ENCODE peak calls at places on chromosomes 4 and X, in six cellular contexts. One of them, this sample, is unnamed.

GRCh38 chrX:103687696-103688191 is 1.2 kb upstream of the MORF4L2 start:
- DNase-seq in GM12865: peak
- DNase-seq in IMR-90: peak
- DNase-seq in CD4-positive, alpha-beta T cell: peak
- DNase-seq in PC-3: peak
- DNase-seq in cardiac muscle cell: peak
- DNase-seq in this sample: no peak

GRCh38 chr4:122542411-122543236 is 78.2 kb downstream of the IL21 start:
- DNase-seq in GM12865: peak
- DNase-seq in PC-3: peak
- DNase-seq in CD4-positive, alpha-beta T cell: no peak
- DNase-seq in cardiac muscle cell: no peak
- DNase-seq in IMR-90: peak
- DNase-seq in this sample: no peak

GRCh38 chr4:53015681-53016080 is 153.6 kb downstream of the RASL11B start:
- DNase-seq in GM12865: peak
- DNase-seq in PC-3: peak
- DNase-seq in CD4-positive, alpha-beta T cell: no peak
- DNase-seq in cardiac muscle cell: peak
- DNase-seq in IMR-90: peak
- DNase-seq in this sample: no peak

GRCh38 chr4:182478475-182478874 is 235.3 kb downstream of the TENM3 start:
- DNase-seq in cardiac muscle cell: peak
- DNase-seq in PC-3: peak
- DNase-seq in GM12865: peak
- DNase-seq in CD4-positive, alpha-beta T cell: no peak
- DNase-seq in IMR-90: peak
- DNase-seq in this sample: no peak

GRCh38 chrX:102837843-102838242 is 99.2 kb upstream of the RAB40AL start:
- DNase-seq in PC-3: no peak
- DNase-seq in GM12865: no peak
- DNase-seq in cardiac muscle cell: no peak
- DNase-seq in CD4-positive, alpha-beta T cell: no peak
- DNase-seq in IMR-90: no peak
- DNase-seq in this sample: no peak

GRCh38 chrX:21800344-21800770 is 39.1 kb upstream of the MBTPS2 start:
- DNase-seq in cardiac muscle cell: no peak
- DNase-seq in GM12865: peak
- DNase-seq in IMR-90: peak
- DNase-seq in PC-3: peak
- DNase-seq in CD4-positive, alpha-beta T cell: no peak
- DNase-seq in this sample: no peak

GRCh38 chr4:38914859-38915258 is 47.3 kb downstream of the FAM114A1 start:
- DNase-seq in cardiac muscle cell: no peak
- DNase-seq in IMR-90: no peak
- DNase-seq in GM12865: peak
- DNase-seq in CD4-positive, alpha-beta T cell: no peak
- DNase-seq in PC-3: no peak
- DNase-seq in this sample: no peak

GRCh38 chr4:140373328-140374129 is at the start of gene SCOC:
- DNase-seq in CD4-positive, alpha-beta T cell: peak
- DNase-seq in PC-3: peak
- DNase-seq in GM12865: peak
- DNase-seq in IMR-90: peak
- DNase-seq in cardiac muscle cell: peak
- DNase-seq in this sample: peak

GRCh38 chr4:3321295-3321889 is 28.6 kb downstream of the RGS12 start:
- DNase-seq in GM12865: no peak
- DNase-seq in cardiac muscle cell: no peak
- DNase-seq in PC-3: no peak
- DNase-seq in IMR-90: no peak
- DNase-seq in CD4-positive, alpha-beta T cell: no peak
- DNase-seq in this sample: no peak

GRCh38 chrX:7586126-7586525 is 256.8 kb upstream of the VCX start:
- DNase-seq in CD4-positive, alpha-beta T cell: no peak
- DNase-seq in PC-3: peak
- DNase-seq in cardiac muscle cell: peak
- DNase-seq in GM12865: peak
- DNase-seq in IMR-90: peak
- DNase-seq in this sample: no peak
- TF ChIP-seq CTCF in CD4-positive, alpha-beta T cell: no peak
- TF ChIP-seq CTCF in PC-3: peak
- TF ChIP-seq CTCF in cardiac muscle cell: no peak
- TF ChIP-seq CTCF in GM12865: peak
- TF ChIP-seq CTCF in IMR-90: peak
- TF ChIP-seq CTCF in this sample: peak

GRCh38 chr4:96097693-96098092 is 257.8 kb downstream of the PDHA2 start:
- DNase-seq in cardiac muscle cell: no peak
- DNase-seq in GM12865: no peak
- DNase-seq in PC-3: no peak
- DNase-seq in CD4-positive, alpha-beta T cell: no peak
- DNase-seq in IMR-90: no peak
- DNase-seq in this sample: no peak

GRCh38 chr4:96093563-96093962 is 253.7 kb downstream of the PDHA2 start:
- DNase-seq in GM12865: no peak
- DNase-seq in PC-3: no peak
- DNase-seq in CD4-positive, alpha-beta T cell: no peak
- DNase-seq in IMR-90: no peak
- DNase-seq in cardiac muscle cell: no peak
- DNase-seq in this sample: no peak

GRCh38 chr4:96092151-96092705 is 252.3 kb downstream of the PDHA2 start:
- DNase-seq in cardiac muscle cell: no peak
- DNase-seq in CD4-positive, alpha-beta T cell: no peak
- DNase-seq in IMR-90: no peak
- DNase-seq in GM12865: peak
- DNase-seq in PC-3: no peak
- DNase-seq in this sample: no peak

GRCh38 chr4:96097040-96097607 is 257.2 kb downstream of the PDHA2 start:
- DNase-seq in PC-3: no peak
- DNase-seq in CD4-positive, alpha-beta T cell: no peak
- DNase-seq in GM12865: no peak
- DNase-seq in cardiac muscle cell: no peak
- DNase-seq in IMR-90: no peak
- DNase-seq in this sample: no peak

GRCh38 chr4:96093057-96093456 is 253.2 kb downstream of the PDHA2 start:
- DNase-seq in PC-3: no peak
- DNase-seq in GM12865: no peak
- DNase-seq in CD4-positive, alpha-beta T cell: no peak
- DNase-seq in IMR-90: no peak
- DNase-seq in cardiac muscle cell: no peak
- DNase-seq in this sample: no peak
- TF ChIP-seq CTCF in PC-3: no peak
- TF ChIP-seq CTCF in GM12865: no peak
- TF ChIP-seq CTCF in CD4-positive, alpha-beta T cell: no peak
- TF ChIP-seq CTCF in IMR-90: no peak
- TF ChIP-seq CTCF in cardiac muscle cell: no peak
- TF ChIP-seq CTCF in this sample: no peak

DNA sequence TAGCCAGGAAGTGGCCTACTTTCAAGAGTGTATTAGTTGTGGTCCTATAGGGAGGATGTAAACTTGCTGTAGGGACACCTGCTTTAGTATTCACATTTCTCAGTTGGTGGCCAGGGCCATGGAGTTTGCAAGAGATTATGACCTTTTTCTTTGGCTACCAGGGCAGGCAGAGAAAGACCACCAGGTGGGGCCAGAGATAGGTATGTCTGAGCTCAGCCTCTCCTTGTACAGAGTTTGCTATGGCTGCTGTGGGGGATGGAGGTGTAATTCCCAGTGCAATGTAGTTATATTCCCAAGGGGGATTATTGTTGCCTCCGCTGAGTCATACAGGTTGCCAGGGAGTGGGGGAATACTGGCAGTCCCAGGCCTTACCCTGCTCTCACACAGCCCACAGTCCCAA is 26.3 kb upstream of the DACH2 start:
- DNase-seq in CD4-positive, alpha-beta T cell: no peak
- DNase-seq in PC-3: no peak
- DNase-seq in cardiac muscle cell: no peak
- DNase-seq in GM12865: no peak
- DNase-seq in IMR-90: no peak
- DNase-seq in this sample: no peak
- TF ChIP-seq CTCF in CD4-positive, alpha-beta T cell: no peak
- TF ChIP-seq CTCF in PC-3: no peak
- TF ChIP-seq CTCF in cardiac muscle cell: no peak
- TF ChIP-seq CTCF in GM12865: no peak
- TF ChIP-seq CTCF in IMR-90: no peak
- TF ChIP-seq CTCF in this sample: no peak

GRCh38 chr4:155496294-155496626 is 119.5 kb upstream of the MAP9 start:
- DNase-seq in GM12865: no peak
- DNase-seq in cardiac muscle cell: no peak
- DNase-seq in CD4-positive, alpha-beta T cell: no peak
- DNase-seq in IMR-90: no peak
- DNase-seq in PC-3: no peak
- DNase-seq in this sample: no peak

GRCh38 chr4:155491336-155492131 is 114.8 kb upstream of the MAP9 start:
- DNase-seq in cardiac muscle cell: no peak
- DNase-seq in CD4-positive, alpha-beta T cell: no peak
- DNase-seq in IMR-90: peak
- DNase-seq in PC-3: no peak
- DNase-seq in GM12865: peak
- DNase-seq in this sample: no peak

GRCh38 chr4:155495572-155496293 is 119.0 kb upstream of the MAP9 start:
- DNase-seq in PC-3: no peak
- DNase-seq in GM12865: no peak
- DNase-seq in cardiac muscle cell: no peak
- DNase-seq in CD4-positive, alpha-beta T cell: no peak
- DNase-seq in IMR-90: no peak
- DNase-seq in this sample: no peak

GRCh38 chr4:155494037-155494718 is 117.4 kb upstream of the MAP9 start:
- DNase-seq in GM12865: no peak
- DNase-seq in CD4-positive, alpha-beta T cell: no peak
- DNase-seq in PC-3: no peak
- DNase-seq in cardiac muscle cell: no peak
- DNase-seq in IMR-90: no peak
- DNase-seq in this sample: no peak

DNA sequence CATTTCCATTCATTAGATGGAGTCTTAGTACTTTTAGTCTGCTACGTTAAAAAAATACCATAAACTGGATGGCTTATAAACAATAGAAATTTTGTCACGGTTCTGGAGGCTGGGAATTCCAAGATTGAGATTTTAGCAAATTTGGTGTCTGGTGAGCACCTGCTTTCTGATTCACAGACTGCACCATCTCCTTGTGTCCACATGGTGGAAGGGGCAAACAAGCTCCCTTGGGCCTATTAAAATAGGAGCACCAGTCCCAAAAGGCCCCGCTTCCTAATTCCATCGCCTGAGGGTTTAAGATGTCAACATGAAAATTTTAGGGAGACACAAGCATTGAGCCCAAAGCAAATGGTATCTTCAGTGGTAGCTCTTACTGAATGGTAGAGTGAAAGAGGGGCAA is 120.5 kb upstream of the MAP9 start:
- DNase-seq in IMR-90: no peak
- DNase-seq in cardiac muscle cell: no peak
- DNase-seq in CD4-positive, alpha-beta T cell: no peak
- DNase-seq in GM12865: no peak
- DNase-seq in PC-3: no peak
- DNase-seq in this sample: no peak
- TF ChIP-seq CTCF in IMR-90: no peak
- TF ChIP-seq CTCF in cardiac muscle cell: peak
- TF ChIP-seq CTCF in CD4-positive, alpha-beta T cell: no peak
- TF ChIP-seq CTCF in GM12865: peak
- TF ChIP-seq CTCF in PC-3: no peak
- TF ChIP-seq CTCF in this sample: no peak

GRCh38 chrX:112043997-112044396 is 38.6 kb downstream of the TRPC5 start:
- DNase-seq in CD4-positive, alpha-beta T cell: no peak
- DNase-seq in GM12865: peak
- DNase-seq in cardiac muscle cell: peak
- DNase-seq in PC-3: peak
- DNase-seq in IMR-90: peak
- DNase-seq in this sample: no peak
- TF ChIP-seq CTCF in CD4-positive, alpha-beta T cell: no peak
- TF ChIP-seq CTCF in GM12865: no peak
- TF ChIP-seq CTCF in cardiac muscle cell: peak
- TF ChIP-seq CTCF in PC-3: peak
- TF ChIP-seq CTCF in IMR-90: peak
- TF ChIP-seq CTCF in this sample: peak

DNA sequence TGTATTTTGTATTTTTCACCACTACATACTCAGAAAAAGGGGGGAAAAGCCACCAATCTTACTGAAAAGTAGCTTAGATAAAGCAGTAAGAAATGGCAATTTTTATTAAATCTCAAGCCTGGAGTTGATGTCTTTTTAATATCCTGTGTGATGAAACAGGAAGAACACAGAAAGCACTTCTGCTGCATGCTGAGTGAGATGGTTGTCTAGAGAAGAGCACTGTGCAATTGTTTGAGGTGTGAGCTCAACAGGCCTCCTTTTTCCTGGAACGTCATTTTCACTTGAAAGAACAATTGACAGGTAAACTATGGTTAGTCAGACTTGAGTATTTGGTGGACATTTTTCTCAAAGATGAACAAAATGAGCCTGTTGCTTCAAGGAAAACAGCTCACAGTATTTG is 73.9 kb downstream of the RTL5 start:
- DNase-seq in cardiac muscle cell: no peak
- DNase-seq in PC-3: no peak
- DNase-seq in IMR-90: no peak
- DNase-seq in CD4-positive, alpha-beta T cell: no peak
- DNase-seq in GM12865: no peak
- DNase-seq in this sample: no peak
- TF ChIP-seq CTCF in cardiac muscle cell: no peak
- TF ChIP-seq CTCF in PC-3: no peak
- TF ChIP-seq CTCF in IMR-90: no peak
- TF ChIP-seq CTCF in CD4-positive, alpha-beta T cell: no peak
- TF ChIP-seq CTCF in GM12865: no peak
- TF ChIP-seq CTCF in this sample: no peak

GRCh38 chr4:118680808-118681207 is 4.4 kb upstream of the METTL14 start:
- DNase-seq in cardiac muscle cell: no peak
- DNase-seq in IMR-90: no peak
- DNase-seq in GM12865: no peak
- DNase-seq in CD4-positive, alpha-beta T cell: no peak
- DNase-seq in PC-3: no peak
- DNase-seq in this sample: no peak

DNA sequence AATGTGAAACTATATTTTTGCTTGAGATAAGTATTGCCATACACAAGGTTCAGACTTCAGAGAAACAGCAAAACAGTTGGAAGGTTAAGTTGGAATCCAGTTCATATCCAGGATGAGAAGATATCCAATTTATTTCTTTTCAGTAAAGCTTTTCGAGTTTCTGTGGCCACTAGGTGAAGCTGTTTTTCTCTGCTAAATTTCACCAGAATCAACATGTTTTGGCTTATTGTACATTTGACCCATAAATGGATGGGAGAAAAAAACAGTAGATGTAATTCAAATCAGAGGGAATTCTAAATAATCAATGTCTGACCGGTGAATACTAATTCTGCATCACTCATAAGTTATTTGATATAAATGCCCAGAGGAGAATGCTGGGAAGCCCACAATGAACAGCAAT is 9.1 kb upstream of the METTL14 start:
- DNase-seq in IMR-90: no peak
- DNase-seq in CD4-positive, alpha-beta T cell: no peak
- DNase-seq in GM12865: no peak
- DNase-seq in cardiac muscle cell: no peak
- DNase-seq in PC-3: no peak
- DNase-seq in this sample: no peak
- TF ChIP-seq CTCF in IMR-90: peak
- TF ChIP-seq CTCF in CD4-positive, alpha-beta T cell: no peak
- TF ChIP-seq CTCF in GM12865: no peak
- TF ChIP-seq CTCF in cardiac muscle cell: no peak
- TF ChIP-seq CTCF in PC-3: peak
- TF ChIP-seq CTCF in this sample: no peak

This sample was measured in D721Med.